ENCODE peak calls at places on chromosome 1, in six cellular contexts. One of them, this sample, is unnamed.

GRCh38 chr1:93612510-93612909 is 69.1 kb downstream of the BCAR3 start:
- DNase-seq in uterus: no peak
- DNase-seq in tibial nerve: no peak
- DNase-seq in dorsolateral prefrontal cortex: no peak
- DNase-seq in PC-3: no peak
- DNase-seq in IMR-90: no peak
- DNase-seq in this sample: no peak

GRCh38 chr1:117015701-117016100 is 14.1 kb downstream of the CD101 start:
- DNase-seq in uterus: no peak
- DNase-seq in tibial nerve: no peak
- DNase-seq in dorsolateral prefrontal cortex: no peak
- DNase-seq in PC-3: no peak
- DNase-seq in IMR-90: no peak
- DNase-seq in this sample: no peak

GRCh38 chr1:22039594-22040347 is 12.7 kb upstream of the CDC42 start:
- DNase-seq in uterus: peak
- DNase-seq in tibial nerve: no peak
- DNase-seq in dorsolateral prefrontal cortex: no peak
- DNase-seq in PC-3: peak
- DNase-seq in IMR-90: peak
- DNase-seq in this sample: no peak

GRCh38 chr1:118934706-118935105 is 53.4 kb downstream of the TBX15 start:
- DNase-seq in uterus: no peak
- DNase-seq in tibial nerve: no peak
- DNase-seq in dorsolateral prefrontal cortex: no peak
- DNase-seq in PC-3: no peak
- DNase-seq in IMR-90: peak
- DNase-seq in this sample: no peak

GRCh38 chr1:59446257-59446901 is 149.5 kb downstream of the FGGY start:
- DNase-seq in uterus: peak
- DNase-seq in tibial nerve: no peak
- DNase-seq in dorsolateral prefrontal cortex: no peak
- DNase-seq in PC-3: peak
- DNase-seq in IMR-90: peak
- DNase-seq in this sample: no peak

GRCh38 chr1:54721719-54722118 is 6.1 kb downstream of the TTC4 start:
- DNase-seq in uterus: no peak
- DNase-seq in tibial nerve: no peak
- DNase-seq in dorsolateral prefrontal cortex: no peak
- DNase-seq in PC-3: peak
- DNase-seq in IMR-90: no peak
- DNase-seq in this sample: no peak

GRCh38 chr1:219427400-219427799 is 185.5 kb downstream of the ZC3H11B start:
- DNase-seq in uterus: no peak
- DNase-seq in tibial nerve: no peak
- DNase-seq in dorsolateral prefrontal cortex: no peak
- DNase-seq in PC-3: no peak
- DNase-seq in IMR-90: no peak
- DNase-seq in this sample: no peak

GRCh38 chr1:215426101-215426500 is 141.0 kb upstream of the KCTD3 start:
- DNase-seq in uterus: no peak
- DNase-seq in tibial nerve: no peak
- DNase-seq in dorsolateral prefrontal cortex: no peak
- DNase-seq in PC-3: peak
- DNase-seq in IMR-90: no peak
- DNase-seq in this sample: no peak

GRCh38 chr1:50271968-50272578 is 151.2 kb downstream of the DMRTA2 start:
- DNase-seq in uterus: no peak
- DNase-seq in tibial nerve: peak
- DNase-seq in dorsolateral prefrontal cortex: peak
- DNase-seq in PC-3: peak
- DNase-seq in IMR-90: no peak
- DNase-seq in this sample: no peak

GRCh38 chr1:117359560-117360289 is 7.5 kb upstream of the MAN1A2 start:
- DNase-seq in uterus: no peak
- DNase-seq in tibial nerve: no peak
- DNase-seq in dorsolateral prefrontal cortex: no peak
- DNase-seq in PC-3: no peak
- DNase-seq in IMR-90: no peak
- DNase-seq in this sample: no peak

GRCh38 chr1:103284270-103284669 is 175.9 kb upstream of the COL11A1 start:
- DNase-seq in uterus: no peak
- DNase-seq in tibial nerve: no peak
- DNase-seq in dorsolateral prefrontal cortex: no peak
- DNase-seq in PC-3: no peak
- DNase-seq in IMR-90: peak
- DNase-seq in this sample: no peak

GRCh38 chr1:17691147-17691634 is 63.9 kb upstream of the ACTL8 start:
- DNase-seq in uterus: no peak
- DNase-seq in tibial nerve: no peak
- DNase-seq in dorsolateral prefrontal cortex: no peak
- DNase-seq in PC-3: no peak
- DNase-seq in IMR-90: no peak
- DNase-seq in this sample: no peak

GRCh38 chr1:223844962-223845809 is 561 bp downstream of the TP53BP2 start:
- DNase-seq in uterus: peak
- DNase-seq in tibial nerve: peak
- DNase-seq in dorsolateral prefrontal cortex: no peak
- DNase-seq in PC-3: peak
- DNase-seq in IMR-90: peak
- DNase-seq in this sample: no peak

GRCh38 chr1:75548721-75549480 is 62.0 kb downstream of the SLC44A5 start:
- DNase-seq in uterus: no peak
- DNase-seq in tibial nerve: no peak
- DNase-seq in dorsolateral prefrontal cortex: no peak
- DNase-seq in PC-3: no peak
- DNase-seq in IMR-90: no peak
- DNase-seq in this sample: no peak

GRCh38 chr1:193471981-193472380 is 285.6 kb upstream of the B3GALT2 start:
- DNase-seq in uterus: no peak
- DNase-seq in tibial nerve: no peak
- DNase-seq in dorsolateral prefrontal cortex: no peak
- DNase-seq in PC-3: peak
- DNase-seq in IMR-90: peak
- DNase-seq in this sample: no peak

GRCh38 chr1:9275161-9275560 is 17.5 kb upstream of the SPSB1 start:
- DNase-seq in uterus: no peak
- DNase-seq in tibial nerve: no peak
- DNase-seq in dorsolateral prefrontal cortex: no peak
- DNase-seq in PC-3: no peak
- DNase-seq in IMR-90: peak
- DNase-seq in this sample: no peak

GRCh38 chr1:56924116-56924515 is 41.7 kb downstream of the C8B start:
- DNase-seq in uterus: no peak
- DNase-seq in tibial nerve: no peak
- DNase-seq in dorsolateral prefrontal cortex: no peak
- DNase-seq in PC-3: no peak
- DNase-seq in IMR-90: no peak
- DNase-seq in this sample: no peak

GRCh38 chr1:39890267-39890666 is 7.0 kb upstream of the TRIT1 start:
- DNase-seq in uterus: no peak
- DNase-seq in tibial nerve: no peak
- DNase-seq in dorsolateral prefrontal cortex: no peak
- DNase-seq in PC-3: no peak
- DNase-seq in IMR-90: no peak
- DNase-seq in this sample: no peak

GRCh38 chr1:151860504-151861187 is 7.1 kb upstream of the THEM5 start:
- DNase-seq in uterus: no peak
- DNase-seq in tibial nerve: no peak
- DNase-seq in dorsolateral prefrontal cortex: no peak
- DNase-seq in PC-3: no peak
- DNase-seq in IMR-90: no peak
- DNase-seq in this sample: no peak

GRCh38 chr1:204359474-204360255 is at the start of gene PLEKHA6:
- DNase-seq in uterus: no peak
- DNase-seq in tibial nerve: no peak
- DNase-seq in dorsolateral prefrontal cortex: peak
- DNase-seq in PC-3: no peak
- DNase-seq in IMR-90: peak
- DNase-seq in this sample: no peak

GRCh38 chr1:228367798-228368791 is 38.5 kb downstream of the TRIM11 start:
- DNase-seq in uterus: no peak
- DNase-seq in tibial nerve: no peak
- DNase-seq in dorsolateral prefrontal cortex: peak
- DNase-seq in PC-3: peak
- DNase-seq in IMR-90: no peak
- DNase-seq in this sample: no peak

GRCh38 chr1:31562707-31563360 is 13.5 kb upstream of the TINAGL1 start:
- DNase-seq in uterus: no peak
- DNase-seq in tibial nerve: no peak
- DNase-seq in dorsolateral prefrontal cortex: no peak
- DNase-seq in PC-3: peak
- DNase-seq in IMR-90: peak
- DNase-seq in this sample: no peak

GRCh38 chr1:38194486-38194885 is 147.9 kb upstream of the POU3F1 start:
- DNase-seq in uterus: no peak
- DNase-seq in tibial nerve: no peak
- DNase-seq in dorsolateral prefrontal cortex: no peak
- DNase-seq in PC-3: no peak
- DNase-seq in IMR-90: no peak
- DNase-seq in this sample: no peak

GRCh38 chr1:90831910-90832309 is 114.8 kb upstream of the BARHL2 start:
- DNase-seq in uterus: no peak
- DNase-seq in tibial nerve: no peak
- DNase-seq in dorsolateral prefrontal cortex: no peak
- DNase-seq in PC-3: no peak
- DNase-seq in IMR-90: no peak
- DNase-seq in this sample: no peak

GRCh38 chr1:55428944-55429931 is 214.1 kb upstream of the USP24 start:
- DNase-seq in uterus: peak
- DNase-seq in tibial nerve: peak
- DNase-seq in dorsolateral prefrontal cortex: no peak
- DNase-seq in PC-3: peak
- DNase-seq in IMR-90: peak
- DNase-seq in this sample: peak

GRCh38 chr1:150563340-150564038 is 14.3 kb downstream of the ADAMTSL4 start:
- DNase-seq in uterus: peak
- DNase-seq in tibial nerve: no peak
- DNase-seq in dorsolateral prefrontal cortex: no peak
- DNase-seq in PC-3: peak
- DNase-seq in IMR-90: peak
- DNase-seq in this sample: no peak

GRCh38 chr1:10399487-10399917 is 638 bp downstream of the PGD start:
- DNase-seq in uterus: no peak
- DNase-seq in tibial nerve: peak
- DNase-seq in dorsolateral prefrontal cortex: peak
- DNase-seq in PC-3: no peak
- DNase-seq in IMR-90: peak
- DNase-seq in this sample: no peak

GRCh38 chr1:109876617-109877319 is 33.9 kb upstream of the CSF1 start:
- DNase-seq in uterus: no peak
- DNase-seq in tibial nerve: no peak
- DNase-seq in dorsolateral prefrontal cortex: no peak
- DNase-seq in PC-3: no peak
- DNase-seq in IMR-90: peak
- DNase-seq in this sample: no peak

GRCh38 chr1:109875874-109876273 is 34.8 kb upstream of the CSF1 start:
- DNase-seq in uterus: no peak
- DNase-seq in tibial nerve: no peak
- DNase-seq in dorsolateral prefrontal cortex: no peak
- DNase-seq in PC-3: no peak
- DNase-seq in IMR-90: no peak
- DNase-seq in this sample: no peak

GRCh38 chr1:109877776-109878175 is 32.9 kb upstream of the CSF1 start:
- DNase-seq in uterus: no peak
- DNase-seq in tibial nerve: no peak
- DNase-seq in dorsolateral prefrontal cortex: no peak
- DNase-seq in PC-3: no peak
- DNase-seq in IMR-90: no peak
- DNase-seq in this sample: no peak

GRCh38 chr1:109878531-109878930 is 32.1 kb upstream of the CSF1 start:
- DNase-seq in uterus: no peak
- DNase-seq in tibial nerve: no peak
- DNase-seq in dorsolateral prefrontal cortex: no peak
- DNase-seq in PC-3: no peak
- DNase-seq in IMR-90: no peak
- DNase-seq in this sample: no peak

GRCh38 chr1:109877320-109877771 is 33.3 kb upstream of the CSF1 start:
- DNase-seq in uterus: peak
- DNase-seq in tibial nerve: peak
- DNase-seq in dorsolateral prefrontal cortex: no peak
- DNase-seq in PC-3: no peak
- DNase-seq in IMR-90: peak
- DNase-seq in this sample: no peak
- TF ChIP-seq CTCF in uterus: peak
- TF ChIP-seq CTCF in tibial nerve: peak
- TF ChIP-seq CTCF in dorsolateral prefrontal cortex: peak
- TF ChIP-seq CTCF in PC-3: no peak
- TF ChIP-seq CTCF in IMR-90: peak
- TF ChIP-seq CTCF in this sample: no peak

GRCh38 chr1:155063550-155064108 is at the start of gene EFNA4:
- DNase-seq in uterus: peak
- DNase-seq in tibial nerve: peak
- DNase-seq in dorsolateral prefrontal cortex: peak
- DNase-seq in PC-3: peak
- DNase-seq in IMR-90: peak
- DNase-seq in this sample: no peak

GRCh38 chr1:155061381-155062150 is 2.0 kb upstream of the EFNA4 start:
- DNase-seq in uterus: peak
- DNase-seq in tibial nerve: peak
- DNase-seq in dorsolateral prefrontal cortex: peak
- DNase-seq in PC-3: peak
- DNase-seq in IMR-90: peak
- DNase-seq in this sample: peak

GRCh38 chr1:155060736-155061135 is 2.8 kb upstream of the EFNA4 start:
- DNase-seq in uterus: no peak
- DNase-seq in tibial nerve: no peak
- DNase-seq in dorsolateral prefrontal cortex: no peak
- DNase-seq in PC-3: no peak
- DNase-seq in IMR-90: no peak
- DNase-seq in this sample: no peak

GRCh38 chr1:155062702-155063411 is 683 bp upstream of the EFNA4 start:
- DNase-seq in uterus: peak
- DNase-seq in tibial nerve: peak
- DNase-seq in dorsolateral prefrontal cortex: peak
- DNase-seq in PC-3: peak
- DNase-seq in IMR-90: peak
- DNase-seq in this sample: no peak

GRCh38 chr1:155062151-155062686 is 1.3 kb upstream of the EFNA4 start:
- DNase-seq in uterus: no peak
- DNase-seq in tibial nerve: no peak
- DNase-seq in dorsolateral prefrontal cortex: no peak
- DNase-seq in PC-3: no peak
- DNase-seq in IMR-90: no peak
- DNase-seq in this sample: no peak
- TF ChIP-seq CTCF in uterus: no peak
- TF ChIP-seq CTCF in tibial nerve: no peak
- TF ChIP-seq CTCF in dorsolateral prefrontal cortex: no peak
- TF ChIP-seq CTCF in PC-3: no peak
- TF ChIP-seq CTCF in IMR-90: peak
- TF ChIP-seq CTCF in this sample: no peak

GRCh38 chr1:197462539-197462938 is 194.5 kb downstream of the CRB1 start:
- DNase-seq in uterus: no peak
- DNase-seq in tibial nerve: no peak
- DNase-seq in dorsolateral prefrontal cortex: no peak
- DNase-seq in PC-3: no peak
- DNase-seq in IMR-90: no peak
- DNase-seq in this sample: no peak
- TF ChIP-seq CTCF in uterus: no peak
- TF ChIP-seq CTCF in tibial nerve: no peak
- TF ChIP-seq CTCF in dorsolateral prefrontal cortex: no peak
- TF ChIP-seq CTCF in PC-3: no peak
- TF ChIP-seq CTCF in IMR-90: no peak
- TF ChIP-seq CTCF in this sample: no peak

GRCh38 chr1:229854620-229855019 is 212.4 kb upstream of the GALNT2 start:
- DNase-seq in uterus: no peak
- DNase-seq in tibial nerve: no peak
- DNase-seq in dorsolateral prefrontal cortex: no peak
- DNase-seq in PC-3: no peak
- DNase-seq in IMR-90: no peak
- DNase-seq in this sample: no peak
- TF ChIP-seq CTCF in uterus: no peak
- TF ChIP-seq CTCF in tibial nerve: no peak
- TF ChIP-seq CTCF in dorsolateral prefrontal cortex: no peak
- TF ChIP-seq CTCF in PC-3: no peak
- TF ChIP-seq CTCF in IMR-90: no peak
- TF ChIP-seq CTCF in this sample: no peak